ENCODE peak calls at places on chromosome 22, in five cellular contexts. F is lower lobe of right lung, Y is H9, N is nucleus accumbens, M is RPMI8226. S is an unnamed sample.
A peak's percentile ranks its signal among the peaks of the same experiment; 100 is the strongest.

GRCh38 chr22:20775342-20775895 is 1.5 kb downstream of the SERPIND1 start:
- DNase-seq in Y (no peak), N (no peak), F (no peak), M (no peak), S (no peak)

GRCh38 chr22:40279017-40279416 is 67.3 kb upstream of the ADSL start:
- DNase-seq in M (no peak), Y (no peak), F (no peak), N (no peak), S (no peak)

GRCh38 chr22:33018232-33018864 is 39.8 kb downstream of the SYN3 start:
- DNase-seq in F (peak; percentile 52), Y (peak; percentile 78), N (peak; percentile 20), M (peak; percentile 30), S (no peak)

GRCh38 chr22:17823226-17823625 is 49.0 kb upstream of the BID start:
- DNase-seq in N (no peak), Y (no peak), F (no peak), M (no peak), S (no peak)

GRCh38 chr22:50676661-50677492 is 4.3 kb downstream of the SHANK3 start:
- DNase-seq in M (no peak), N (no peak), Y (no peak), F (no peak), S (peak; percentile 32)

GRCh38 chr22:44680481-44680894 is 21.5 kb upstream of the PRR5 start:
- DNase-seq in M (peak; percentile 55), N (no peak), F (no peak), Y (no peak), S (no peak)

GRCh38 chr22:36991220-36991619 is 28.0 kb downstream of the TST start:
- DNase-seq in Y (peak; percentile 43), F (no peak), M (no peak), N (no peak), S (no peak)

GRCh38 chr22:24155597-24156145 is 25.6 kb upstream of the SUSD2 start:
- DNase-seq in M (peak; percentile 81), F (peak; percentile 89), N (peak; percentile 56), Y (peak; percentile 55), S (peak; percentile 94)

GRCh38 chr22:25068701-25069100 is 116.2 kb downstream of the KIAA1671 start:
- DNase-seq in F (no peak), N (no peak), M (no peak), Y (no peak), S (no peak)

GRCh38 chr22:24465566-24465965 is 29.6 kb upstream of the UPB1 start:
- DNase-seq in F (no peak), M (no peak), N (no peak), Y (no peak), S (no peak)

GRCh38 chr22:24231706-24232105 is 13.2 kb downstream of the GGT5 start:
- DNase-seq in N (no peak), M (no peak), F (no peak), Y (no peak), S (no peak)

GRCh38 chr22:28142361-28142801 is 223.3 kb upstream of the PITPNB start:
- DNase-seq in F (no peak), Y (no peak), M (no peak), N (no peak), S (no peak)

GRCh38 chr22:39301926-39302325 is 17.5 kb downstream of the RPL3 start:
- DNase-seq in F (no peak), M (no peak), Y (no peak), N (no peak), S (no peak)

GRCh38 chr22:28034145-28034759 is 115.2 kb upstream of the PITPNB start:
- DNase-seq in M (no peak), N (no peak), F (no peak), Y (no peak), S (no peak)

S was measured in left lung.